ENCODE peak calls at places on chromosomes 2 and 18, in five cellular contexts. G, X, S, U and W are unnamed samples. For H3K4me1, the result is how much of the 10 kb centered on the place peaks cover.

GRCh38 chr2:96826546-96827278 is 10.6 kb downstream of the CNNM3 start:
- DNase-seq in G (no peak), X (no peak), S (no peak), U (no peak), W (peak)

GRCh38 chr2:236642584-236643291 is 73.1 kb downstream of the ACKR3 start:
- DNase-seq in G (peak), X (peak), S (peak), U (no peak), W (peak)

GRCh38 chr2:157952548-157952947 is 76.4 kb upstream of the ACVR1 start:
- DNase-seq in G (no peak), X (no peak), S (no peak), U (no peak), W (no peak)

GRCh38 chr18:56421641-56422040 is 216.8 kb downstream of the TXNL1 start:
- DNase-seq in G (no peak), X (no peak), S (no peak), U (no peak), W (no peak)

GRCh38 chr2:182921234-182921633 is 54.8 kb upstream of the FRZB start:
- DNase-seq in G (no peak), X (no peak), S (no peak), U (no peak), W (no peak)

GRCh38 chr18:59748628-59749360 is 51.6 kb upstream of the CCBE1 start:
- DNase-seq in G (no peak), X (no peak), S (no peak), U (no peak), W (no peak)

GRCh38 chr2:233414777-233415570 is 60.7 kb downstream of the DGKD start:
- DNase-seq in G (peak), X (peak), S (peak), U (no peak), W (no peak)

GRCh38 chr2:197867630-197868029 is 63.2 kb downstream of the PLCL1 start:
- DNase-seq in G (no peak), X (no peak), S (no peak), U (no peak), W (no peak)

GRCh38 chr2:177165731-177166711 is 46.6 kb upstream of the HNRNPA3 start:
- DNase-seq in G (no peak), X (no peak), S (no peak), U (no peak), W (peak)

GRCh38 chr2:175684466-175684865 is 317.6 kb downstream of the LNPK start:
- DNase-seq in G (no peak), X (no peak), S (no peak), U (no peak), W (no peak)

GRCh38 chr18:45658756-45659155 is 43.5 kb downstream of the SLC14A2 start:
- DNase-seq in G (no peak), X (no peak), S (no peak), U (no peak), W (no peak)

GRCh38 chr2:31469648-31470047 is 55.1 kb upstream of the XDH start:
- DNase-seq in G (no peak), X (no peak), S (no peak), U (no peak), W (no peak)

GRCh38 chr2:126971481-126972271 is 73.0 kb downstream of the TEX51 start:
- DNase-seq in G (peak), X (peak), S (peak), U (peak), W (peak)

DNA sequence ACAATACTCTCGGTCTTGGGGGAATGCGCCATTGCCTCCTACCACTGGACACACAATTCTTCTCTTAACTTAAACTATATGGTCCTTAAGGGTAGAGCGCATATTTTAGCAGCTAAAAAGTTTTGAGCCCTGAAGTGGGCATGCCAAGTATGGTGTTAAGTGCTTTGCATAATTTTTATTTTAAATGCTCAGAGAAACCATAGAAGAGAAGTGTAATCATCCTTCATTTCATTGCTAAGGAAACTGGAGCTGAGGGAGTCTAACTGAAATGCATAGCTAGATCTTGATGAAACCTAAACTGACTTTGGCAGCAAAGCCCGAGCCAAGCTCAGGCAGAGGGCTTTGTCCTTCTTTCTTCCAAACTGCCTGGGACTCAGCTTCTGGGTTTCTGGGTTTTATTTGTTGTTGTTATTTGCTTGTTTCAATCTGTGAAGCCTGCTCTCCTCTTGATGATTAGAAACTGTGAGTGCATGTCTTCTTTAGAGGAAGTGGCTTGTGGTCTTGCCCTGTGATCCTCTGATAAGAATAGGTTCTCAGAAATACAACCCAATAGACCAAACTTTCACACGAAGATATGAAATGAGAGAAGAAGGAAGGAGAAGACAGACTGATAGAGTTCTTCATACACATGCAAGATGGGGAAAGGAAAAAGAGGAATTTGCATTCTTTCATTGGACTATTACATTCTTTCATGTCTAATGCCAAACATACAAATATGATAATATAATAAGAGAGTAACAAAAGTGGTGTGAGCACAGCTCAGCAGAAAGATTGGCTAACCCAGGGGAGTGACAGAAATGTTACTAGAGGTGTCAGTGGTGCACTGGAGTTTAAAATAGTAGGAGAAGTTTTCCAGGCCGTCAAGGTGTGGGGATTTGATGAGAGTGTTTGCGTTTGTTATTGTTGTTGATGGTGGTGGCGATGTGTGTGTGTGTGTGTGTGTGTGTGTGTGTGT is 7.5 kb upstream of the RNF144A start:
- DNase-seq in G (no peak), X (no peak), S (no peak), U (no peak), W (no peak)
- H3K4me1 ChIP-seq in G (under half), X (under half), S (under half), U (half or more), W (under half)

GRCh38 chr2:85706604-85707296 is 12.6 kb downstream of the GNLY start:
- DNase-seq in G (peak), X (no peak), S (no peak), U (no peak), W (peak)
- H3K27ac ChIP-seq in G (peak), X (no peak), S (peak), U (no peak), W (peak)

DNA sequence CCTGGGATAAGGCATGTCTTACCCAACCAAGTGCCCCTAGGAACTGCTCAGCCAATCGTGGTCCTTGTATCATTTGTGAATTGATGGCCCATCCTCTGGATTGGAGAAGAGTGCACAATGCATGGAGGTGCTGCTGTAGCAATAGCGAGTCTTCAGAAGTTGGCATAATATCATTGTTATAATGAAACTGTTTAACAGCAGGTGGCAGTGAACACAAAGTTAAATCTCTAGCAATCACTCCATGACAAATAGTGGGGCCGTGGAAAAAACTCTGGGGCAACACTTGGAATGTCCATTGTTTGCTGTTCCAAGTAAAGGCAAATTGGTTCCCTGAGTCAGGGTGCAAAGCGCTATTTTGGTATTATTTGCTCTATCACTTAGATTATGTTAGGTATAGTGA is 11.4 kb downstream of the REG1A start:
- DNase-seq in G (no peak), X (peak), S (no peak), U (no peak), W (peak)
- TF ChIP-seq CTCF in G (no peak), X (no peak), S (no peak), U (no peak), W (no peak)

DNA sequence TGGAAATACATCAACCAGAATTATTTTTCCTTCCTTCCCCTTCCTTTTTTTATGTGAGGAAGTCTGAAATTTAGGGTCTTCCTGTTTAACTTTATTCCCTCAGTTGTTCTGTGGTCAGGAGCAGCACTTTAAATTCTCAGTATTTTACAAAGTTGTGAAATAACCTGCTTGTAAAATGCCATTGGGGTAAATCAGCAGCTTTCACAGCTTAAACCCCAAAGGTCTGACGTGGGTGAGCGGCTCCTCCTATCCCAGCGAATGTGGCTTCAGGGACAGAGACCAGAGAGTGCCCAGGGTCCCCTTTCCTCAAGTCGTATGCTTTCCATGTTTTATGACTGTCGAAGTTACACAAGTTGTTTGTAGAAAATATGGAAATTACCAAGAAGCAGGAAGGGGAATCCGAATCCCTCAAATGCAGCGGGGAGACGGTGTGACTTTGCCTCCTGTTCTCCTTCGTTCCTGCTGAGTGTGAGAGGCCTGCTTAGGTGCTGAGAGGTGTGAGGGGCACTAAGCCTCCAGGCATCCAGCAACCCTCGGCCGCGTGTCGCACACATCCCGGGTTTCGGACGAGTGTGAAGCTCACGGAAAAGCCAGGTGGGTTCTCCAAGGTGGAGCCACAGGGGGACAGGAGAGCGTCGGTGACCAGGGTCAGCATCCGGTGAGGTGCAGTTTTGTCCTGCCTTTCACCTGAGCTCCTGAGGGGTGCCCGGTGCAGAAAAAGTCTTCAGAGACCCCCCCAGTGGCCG is 10.8 kb upstream of the KCNG2 start:
- DNase-seq in G (peak), X (no peak), S (no peak), U (no peak), W (no peak)
- H3K4me1 ChIP-seq in G (under half), X (under half), S (under half), U (under half), W (under half)

DNA sequence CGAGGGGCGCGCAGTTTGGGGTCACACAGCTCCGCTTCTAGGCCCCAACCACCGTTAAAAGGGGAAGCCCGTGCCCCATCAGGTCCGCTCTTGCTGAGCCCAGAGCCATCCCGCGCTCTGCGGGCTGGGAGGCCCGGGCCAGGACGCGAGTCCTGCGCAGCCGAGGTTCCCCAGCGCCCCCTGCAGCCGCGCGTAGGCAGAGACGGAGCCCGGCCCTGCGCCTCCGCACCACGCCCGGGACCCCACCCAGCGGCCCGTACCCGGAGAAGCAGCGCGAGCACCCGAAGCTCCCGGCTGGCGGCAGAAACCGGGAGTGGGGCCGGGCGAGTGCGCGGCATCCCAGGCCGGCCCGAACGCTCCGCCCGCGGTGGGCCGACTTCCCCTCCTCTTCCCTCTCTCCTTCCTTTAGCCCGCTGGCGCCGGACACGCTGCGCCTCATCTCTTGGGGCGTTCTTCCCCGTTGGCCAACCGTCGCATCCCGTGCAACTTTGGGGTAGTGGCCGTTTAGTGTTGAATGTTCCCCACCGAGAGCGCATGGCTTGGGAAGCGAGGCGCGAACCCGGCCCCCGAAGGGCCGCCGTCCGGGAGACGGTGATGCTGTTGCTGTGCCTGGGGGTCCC is at the start of gene ITGA4:
- DNase-seq in G (peak), X (peak), S (no peak), U (peak), W (peak)
- H3K27ac ChIP-seq in G (peak), X (peak), S (peak), U (peak), W (no peak)

DNA sequence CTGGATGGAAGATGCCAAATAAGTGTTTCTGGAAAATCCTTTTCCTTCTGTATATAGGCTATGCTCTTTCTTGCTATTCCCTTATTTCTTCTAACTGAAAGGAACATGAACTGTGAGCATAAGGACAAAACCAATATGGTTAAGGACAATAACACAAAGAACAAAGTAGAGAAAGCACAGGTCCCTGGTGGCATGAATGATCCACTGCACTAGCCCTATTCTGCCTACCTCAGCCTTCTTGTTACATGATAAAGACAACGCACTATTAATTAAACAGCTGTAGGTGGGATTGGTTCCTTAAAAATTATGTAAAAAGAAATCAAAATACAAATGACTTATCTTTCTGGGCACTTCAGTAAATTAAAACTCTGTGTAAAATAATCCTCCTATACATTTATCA is 1.9 kb upstream of the WDR75 start:
- DNase-seq in G (no peak), X (no peak), S (no peak), U (no peak), W (no peak)
- TF ChIP-seq CTCF in G (no peak), X (no peak), S (no peak), U (no peak), W (no peak)